ENCODE peak calls at places on chromosomes 6 and 20, in five cellular contexts. N is upper lobe of right lung, V is HCT116, B is uterus, M is heart left ventricle. P is an unnamed sample.

GRCh38 chr6:117448732-117449131 is 23.0 kb upstream of the ROS1 start:
- DNase-seq in N (no peak), V (no peak), B (no peak), M (no peak), P (no peak)

GRCh38 chr6:1604991-1605821 is 4.5 kb upstream of the FOXC1 start:
- DNase-seq in N (no peak), V (no peak), B (no peak), M (peak; percentile 29), P (peak; percentile 75)

GRCh38 chr20:46040902-46041535 is 12.0 kb downstream of the SLC12A5 start:
- DNase-seq in N (no peak), V (no peak), B (no peak), M (peak; percentile 38), P (no peak)

GRCh38 chr6:154888896-154889295 is 106.2 kb upstream of the TIAM2 start:
- DNase-seq in N (no peak), V (no peak), B (no peak), M (no peak), P (no peak)

GRCh38 chr6:28811873-28812272 is 111.9 kb downstream of the TRIM27 start:
- DNase-seq in N (no peak), V (no peak), B (no peak), M (no peak), P (no peak)

GRCh38 chr6:144744720-144745119 is 459.6 kb downstream of the UTRN start:
- DNase-seq in N (no peak), V (no peak), B (no peak), M (no peak), P (no peak)

GRCh38 chr6:24910850-24911712 is 24.7 kb downstream of the RIPOR2 start:
- DNase-seq in N (peak; percentile 84), V (no peak), B (peak; percentile 70), M (peak; percentile 74), P (no peak)

GRCh38 chr6:4820704-4821276 is 44.6 kb downstream of the CDYL start:
- DNase-seq in N (no peak), V (no peak), B (no peak), M (no peak), P (no peak)

GRCh38 chr6:11214438-11214837 is 18.0 kb downstream of the NEDD9 start:
- DNase-seq in N (no peak), V (no peak), B (no peak), M (no peak), P (peak; percentile 90)

GRCh38 chr20:3042621-3043020 is 801 bp upstream of the GNRH2 start:
- DNase-seq in N (peak; percentile 35), V (no peak), B (peak; percentile 67), M (peak; percentile 74), P (no peak)

GRCh38 chr20:57879437-57880115 is 169.8 kb upstream of the PMEPA1 start:
- DNase-seq in N (no peak), V (no peak), B (peak; percentile 65), M (peak; percentile 62), P (no peak)

GRCh38 chr6:116332096-116332495 is 38.7 kb upstream of the DSE start:
- DNase-seq in N (no peak), V (no peak), B (no peak), M (no peak), P (no peak)

GRCh38 chr6:128230267-128230989 is 290.0 kb downstream of the PTPRK start:
- DNase-seq in N (no peak), V (no peak), B (no peak), M (no peak), P (no peak)

GRCh38 chr20:55714082-55714481 is 291.2 kb downstream of the CBLN4 start:
- DNase-seq in N (no peak), V (no peak), B (no peak), M (no peak), P (no peak)

GRCh38 chr20:52175840-52176239 is 15.7 kb downstream of the ZFP64 start:
- DNase-seq in N (no peak), V (no peak), B (no peak), M (no peak), P (no peak)

GRCh38 chr6:31908791-31909190 is 6.9 kb upstream of the ZBTB12 start:
- DNase-seq in N (no peak), V (no peak), B (no peak), M (no peak), P (no peak)

GRCh38 chr6:159062965-159063364 is 18.2 kb upstream of the TAGAP start:
- DNase-seq in N (no peak), V (no peak), B (no peak), M (no peak), P (no peak)
- H3K27ac ChIP-seq in N (peak overlapping the region; percentile 64), V (no peak overlapping the region), B (peak overlapping the region; percentile 46), M (no peak overlapping the region), P (no peak overlapping the region)

GRCh38 chr6:15255481-15256414 is 9.9 kb downstream of the JARID2 start:
- DNase-seq in N (no peak), V (no peak), B (no peak), M (no peak), P (no peak)
- H3K27ac ChIP-seq in N (no peak overlapping the region), V (no peak overlapping the region), B (no peak overlapping the region), M (peak overlapping the region; percentile 3), P (no peak overlapping the region)

GRCh38 chr6:27414300-27414699 is 25.7 kb downstream of the ZNF391 start:
- DNase-seq in N (no peak), V (no peak), B (no peak), M (no peak), P (no peak)

GRCh38 chr6:27415898-27416297 is 27.3 kb downstream of the ZNF391 start:
- DNase-seq in N (no peak), V (no peak), B (no peak), M (no peak), P (no peak)

GRCh38 chr6:27422651-27423332 is 34.2 kb downstream of the ZNF391 start:
- DNase-seq in N (no peak), V (no peak), B (no peak), M (no peak), P (no peak)

GRCh38 chr6:27414996-27415395 is 26.4 kb downstream of the ZNF391 start:
- DNase-seq in N (no peak), V (no peak), B (no peak), M (no peak), P (no peak)

DNA sequence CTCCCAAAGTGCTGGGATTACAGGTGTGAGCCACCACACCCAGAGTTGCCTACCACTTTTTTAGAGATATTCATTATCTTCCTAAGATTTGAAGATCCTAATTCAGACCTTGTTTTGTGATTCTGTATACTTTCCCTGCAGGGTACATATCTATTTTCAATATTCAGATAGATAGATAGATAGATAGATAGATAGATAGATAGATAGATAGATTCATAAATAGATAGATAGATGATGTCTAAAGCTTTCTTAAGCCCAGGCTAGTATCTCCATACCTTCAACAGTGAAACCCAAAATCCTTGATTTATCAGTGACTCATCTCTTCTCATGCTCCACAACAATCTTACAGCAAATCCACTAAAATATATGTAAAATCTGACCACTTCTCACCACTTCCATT is 30.8 kb downstream of the ZNF391 start:
- DNase-seq in N (no peak), V (no peak), B (no peak), M (no peak), P (no peak)
- H3K27ac ChIP-seq in N (no peak overlapping the region), V (no peak overlapping the region), B (no peak overlapping the region), M (no peak overlapping the region), P (no peak overlapping the region)

DNA sequence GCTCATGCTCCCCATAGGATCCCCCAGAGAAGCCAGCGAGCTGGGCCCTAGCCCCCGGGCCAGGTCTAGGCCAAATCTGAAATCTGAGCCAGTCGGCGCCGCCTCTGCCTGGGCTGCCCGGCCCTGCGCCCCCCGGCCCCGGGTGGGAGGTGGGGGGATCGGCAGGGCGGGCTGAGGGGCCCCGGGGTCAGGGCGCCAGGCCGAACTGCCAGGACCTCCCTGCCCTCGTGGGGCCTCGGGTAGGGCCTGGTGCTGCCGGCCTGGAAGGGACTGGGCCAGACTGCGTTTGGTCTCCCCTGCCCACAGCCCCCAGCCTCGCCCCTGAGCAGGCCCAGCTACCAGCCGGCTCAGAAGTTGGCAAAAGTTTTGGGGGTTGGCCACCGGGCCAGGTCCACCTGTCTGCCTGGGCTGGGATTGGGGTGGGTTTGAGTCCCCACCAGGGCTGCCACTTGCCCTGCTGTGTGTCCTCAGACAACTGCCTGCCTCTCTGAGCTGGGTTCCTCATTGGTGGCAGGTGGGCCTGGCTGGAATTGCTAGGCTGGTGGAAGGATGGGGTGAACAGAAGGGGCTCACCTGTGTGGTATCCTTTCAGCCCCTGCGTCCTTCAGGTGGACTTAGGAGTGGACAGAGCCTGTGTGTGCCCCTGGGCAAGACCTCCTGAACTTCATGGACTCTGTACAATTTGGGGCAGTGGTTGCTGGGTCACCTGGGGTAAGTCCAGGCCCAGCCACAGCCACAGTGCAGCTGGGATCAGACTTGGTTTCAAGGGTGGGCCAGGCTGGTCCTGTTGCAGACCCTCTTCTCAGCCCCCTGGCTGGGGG is 796 bp downstream of the SRC start:
- DNase-seq in N (no peak), V (no peak), B (peak; percentile 38), M (no peak), P (peak; percentile 60)
- H3K27ac ChIP-seq in N (peak overlapping the region; percentile 81), V (peak overlapping the region; percentile 29), B (peak overlapping the region; percentile 93), M (peak overlapping the region; percentile 76), P (peak overlapping the region; percentile 77)

DNA sequence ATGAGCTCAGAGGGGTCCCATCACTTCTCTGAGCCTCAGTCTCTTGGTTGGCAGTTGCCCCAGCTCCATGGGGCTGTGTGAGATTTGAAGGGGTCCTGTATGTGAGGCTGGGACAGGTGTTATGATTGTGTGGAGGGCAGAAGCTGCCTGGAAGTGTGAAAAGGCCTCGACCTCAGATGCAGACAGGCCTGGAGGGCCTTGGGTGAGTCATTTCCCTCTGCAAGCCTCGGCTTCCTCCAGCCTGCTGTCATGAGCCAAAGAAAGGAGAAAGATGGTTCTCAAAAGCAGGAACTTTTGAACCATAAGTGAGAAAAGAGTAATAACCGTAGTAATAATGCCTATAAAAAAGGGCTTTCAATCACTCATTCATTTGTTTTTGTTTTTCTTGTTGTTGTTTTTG is 37.5 kb downstream of the SNAI1 start:
- DNase-seq in N (no peak), V (no peak), B (no peak), M (no peak), P (no peak)
- H3K27ac ChIP-seq in N (no peak overlapping the region), V (no peak overlapping the region), B (no peak overlapping the region), M (no peak overlapping the region), P (no peak overlapping the region)

P was measured in coronary artery.